ENCODE peak calls at places on chromosomes 4 and X, in eight cellular contexts. L is tibial nerve, N is sigmoid colon, M is A549, B is ovary, E is GM12878, Q is esophagus muscularis mucosa, D is suprapubic skin. K is an unnamed sample.

GRCh38 chrX:2878563-2878962 is 49.8 kb downstream of the GYG2 start:
- DNase-seq in L (no peak), N (no peak), M (no peak), B (no peak), E (no peak), Q (no peak), D (no peak), K (no peak)

GRCh38 chrX:152817082-152817744 is 13.3 kb downstream of the CETN2 start:
- DNase-seq in L (no peak), N (no peak), M (no peak), B (no peak), E (no peak), Q (no peak), D (no peak), K (no peak)

GRCh38 chr4:19700951-19701350 is 550.8 kb upstream of the SLIT2 start:
- DNase-seq in L (no peak), N (no peak), M (no peak), B (no peak), E (no peak), Q (no peak), D (no peak), K (no peak)

GRCh38 chrX:134734343-134735001 is 76.2 kb upstream of the PLAC1 start:
- DNase-seq in L (no peak), N (no peak), M (no peak), B (peak; percentile 75), E (no peak), Q (no peak), D (no peak), K (no peak)

GRCh38 chr4:37241646-37242045 is 2.9 kb upstream of the NWD2 start:
- DNase-seq in L (no peak), N (no peak), M (no peak), B (no peak), E (no peak), Q (no peak), D (no peak), K (no peak)

GRCh38 chrX:65578346-65578745 is 43.8 kb upstream of the LAS1L start:
- DNase-seq in L (no peak), N (no peak), M (no peak), B (no peak), E (no peak), Q (no peak), D (no peak), K (no peak)

GRCh38 chrX:11111947-11112346 is 815 bp downstream of the HCCS start:
- DNase-seq in L (no peak), N (no peak), M (no peak), B (no peak), E (no peak), Q (no peak), D (no peak), K (no peak)

GRCh38 chr4:172104534-172104933 is 291.3 kb downstream of the GALNTL6 start:
- DNase-seq in L (no peak), N (no peak), M (no peak), B (no peak), E (no peak), Q (no peak), D (no peak), K (no peak)

GRCh38 chrX:37314526-37314925 is 34.6 kb upstream of the PRRG1 start:
- DNase-seq in L (no peak), N (no peak), M (no peak), B (no peak), E (no peak), Q (no peak), D (no peak), K (no peak)

GRCh38 chr4:130071746-130072145 is 975.8 kb downstream of the C4orf33 start:
- DNase-seq in L (no peak), N (no peak), M (no peak), B (no peak), E (no peak), Q (no peak), D (no peak), K (no peak)

GRCh38 chr4:1644906-1645657 is 39.0 kb downstream of the FAM53A start:
- DNase-seq in L (no peak), N (peak; percentile 95), M (no peak), B (no peak), E (no peak), Q (no peak), D (no peak), K (peak; percentile 72)
- H3K4me3 ChIP-seq in L (no peak overlapping the region), N (peak overlapping the region; percentile 18), M (no peak overlapping the region), B (no peak overlapping the region), E (no peak overlapping the region), Q (peak overlapping the region; percentile 9), D (no peak overlapping the region), K (no peak overlapping the region)

GRCh38 chrX:27815209-27815608 is 7.4 kb downstream of the MAGEB10 start:
- DNase-seq in L (no peak), N (no peak), M (peak; percentile 4), B (no peak), E (no peak), Q (no peak), D (no peak), K (no peak)
- TF ChIP-seq EP300 in L (no peak), N (no peak), M (no peak), B (no peak), E (no peak), Q (no peak), D (no peak), K (no peak)

DNA sequence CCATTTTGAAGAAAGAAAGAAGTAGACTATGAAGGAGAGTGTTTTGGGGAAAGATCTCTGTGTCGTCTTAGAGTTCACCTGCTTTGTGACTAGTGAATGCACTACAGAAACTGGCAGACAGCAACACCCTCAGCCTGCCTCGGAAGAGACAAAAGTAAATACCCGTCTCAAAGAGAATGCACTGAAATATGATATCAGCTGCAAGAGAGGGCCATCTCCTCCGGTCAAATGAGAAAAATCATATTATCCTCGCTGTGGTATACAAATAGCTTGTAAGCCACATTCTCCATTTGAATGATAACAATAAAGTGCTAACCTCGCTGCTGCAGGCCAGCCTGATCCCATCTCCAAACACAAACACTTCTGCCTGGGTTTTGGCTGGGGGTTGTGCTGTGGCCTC is 46.2 kb downstream of the ALPK1 start:
- DNase-seq in L (no peak), N (no peak), M (no peak), B (no peak), E (no peak), Q (no peak), D (no peak), K (no peak)
- H3K4me3 ChIP-seq in L (no peak overlapping the region), N (no peak overlapping the region), M (no peak overlapping the region), B (no peak overlapping the region), E (no peak overlapping the region), Q (no peak overlapping the region), D (no peak overlapping the region), K (no peak overlapping the region)

DNA sequence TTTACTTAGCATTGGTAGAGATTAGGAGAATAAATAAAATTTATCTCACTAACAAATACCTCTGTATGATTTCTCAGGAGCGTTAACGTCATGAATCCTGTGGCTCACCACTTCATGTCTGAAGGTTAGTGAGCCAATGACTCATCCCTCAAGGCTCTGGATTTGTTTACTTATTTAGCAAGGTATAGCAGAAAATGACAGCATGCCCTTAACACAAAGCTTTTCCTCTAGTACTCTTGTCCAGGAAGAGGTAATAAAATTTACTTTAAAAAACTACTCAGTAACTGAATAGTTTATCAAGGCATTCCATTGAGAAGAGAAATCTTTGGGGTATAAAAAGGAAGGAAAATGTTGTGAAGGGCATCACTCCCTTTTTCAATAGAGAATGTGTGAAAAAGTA is 823.8 kb downstream of the CCSER1 start:
- DNase-seq in L (no peak), N (no peak), M (peak; percentile 25), B (no peak), E (no peak), Q (no peak), D (no peak), K (no peak)
- TF ChIP-seq EP300 in L (no peak), N (no peak), M (no peak), B (no peak), E (no peak), Q (no peak), D (no peak), K (no peak)

GRCh38 chrX:79162076-79162475 is 17.6 kb downstream of the GPR174 start:
- DNase-seq in L (no peak), N (no peak), M (no peak), B (no peak), E (no peak), Q (no peak), D (no peak), K (no peak)
- H3K4me3 ChIP-seq in L (no peak overlapping the region), N (no peak overlapping the region), M (no peak overlapping the region), B (no peak overlapping the region), E (no peak overlapping the region), Q (no peak overlapping the region), D (no peak overlapping the region), K (no peak overlapping the region)

GRCh38 chr4:153326513-153326912 is 18.0 kb upstream of the MND1 start:
- DNase-seq in L (no peak), N (no peak), M (no peak), B (no peak), E (no peak), Q (no peak), D (no peak), K (peak; percentile 52)
- TF ChIP-seq EP300 in L (no peak), N (no peak), M (no peak), B (no peak), E (no peak), Q (no peak), D (no peak), K (no peak)

DNA sequence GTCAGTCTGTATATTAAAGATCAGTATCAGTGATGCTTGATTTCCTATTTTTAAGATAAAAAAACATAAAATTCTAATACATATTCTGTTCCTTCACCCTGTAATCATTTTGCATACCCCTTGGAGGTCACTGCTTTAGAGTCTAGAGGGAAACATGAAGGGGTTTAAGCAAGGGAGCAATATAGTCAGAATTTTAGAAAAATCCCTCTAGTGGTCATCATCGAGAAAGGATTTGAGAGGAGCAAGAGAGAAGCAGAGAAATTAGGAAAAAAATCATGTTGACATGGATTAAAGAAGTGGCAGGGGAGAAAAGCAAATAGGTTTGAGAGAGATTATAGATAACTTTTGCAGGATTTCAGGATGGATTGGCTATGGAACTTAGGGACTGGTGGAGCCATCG is 11.1 kb downstream of the APEX2 start:
- DNase-seq in L (no peak), N (no peak), M (no peak), B (no peak), E (no peak), Q (no peak), D (no peak), K (no peak)
- H3K4me3 ChIP-seq in L (no peak overlapping the region), N (no peak overlapping the region), M (no peak overlapping the region), B (no peak overlapping the region), E (no peak overlapping the region), Q (no peak overlapping the region), D (no peak overlapping the region), K (no peak overlapping the region)

GRCh38 chr4:187125062-187125461 is 401.4 kb upstream of the FAT1 start:
- DNase-seq in L (no peak), N (no peak), M (no peak), B (no peak), E (no peak), Q (no peak), D (no peak), K (no peak)

GRCh38 chr4:187128226-187128625 is 404.6 kb upstream of the FAT1 start:
- DNase-seq in L (no peak), N (no peak), M (no peak), B (no peak), E (no peak), Q (no peak), D (no peak), K (no peak)

GRCh38 chr4:187124311-187124710 is 400.7 kb upstream of the FAT1 start:
- DNase-seq in L (no peak), N (no peak), M (no peak), B (no peak), E (no peak), Q (no peak), D (no peak), K (no peak)

GRCh38 chr4:187127456-187127855 is 403.8 kb upstream of the FAT1 start:
- DNase-seq in L (no peak), N (no peak), M (no peak), B (no peak), E (no peak), Q (no peak), D (no peak), K (no peak)

GRCh38 chr4:187128971-187129370 is 405.3 kb upstream of the FAT1 start:
- DNase-seq in L (no peak), N (no peak), M (no peak), B (no peak), E (no peak), Q (no peak), D (no peak), K (no peak)
- TF ChIP-seq EP300 in L (no peak), N (no peak), M (no peak), B (no peak), E (no peak), Q (no peak), D (no peak), K (no peak)